ENCODE peak calls at places on chromosomes 11 and 22, in four cellular contexts. J is activated T-cell treated with anti-CD3 and anti-CD28 coated beads, Interleukin-2, amount 50 U/mL, for 72 hours; H is T-cell; E is GM10248. K is an unnamed sample.

GRCh38 chr11:8839957-8840945 is 70.7 kb upstream of the AKIP1 start:
- DNase-seq in J (peak; percentile 15), H (no peak), E (peak; percentile 39), K (no peak)

GRCh38 chr11:76624515-76625379 is 45.8 kb downstream of the LRRC32 start:
- DNase-seq in J (no peak), H (no peak), E (no peak), K (no peak)

GRCh38 chr22:35749808-35750207 is 32.1 kb downstream of the APOL5 start:
- DNase-seq in J (no peak), H (no peak), E (peak; percentile 30), K (no peak)

GRCh38 chr11:91310085-91310484 is 914.5 kb upstream of the FAT3 start:
- DNase-seq in J (no peak), H (no peak), E (no peak), K (no peak)

GRCh38 chr11:124644426-124645280 is 22.0 kb downstream of the TBRG1 start:
- DNase-seq in J (peak; percentile 6), H (peak; percentile 3), E (peak; percentile 55), K (peak; percentile 64)

GRCh38 chr11:298406-299065 is 790 bp downstream of the IFITM5 start:
- DNase-seq in J (no peak), H (no peak), E (no peak), K (no peak)

GRCh38 chr11:129373489-129373953 is 2.1 kb upstream of the BARX2 start:
- DNase-seq in J (peak; percentile 1), H (no peak), E (no peak), K (no peak)

GRCh38 chr22:49650336-49651241 is 177.1 kb downstream of the BRD1 start:
- DNase-seq in J (no peak), H (no peak), E (no peak), K (no peak)

GRCh38 chr11:59197990-59198389 is 14.7 kb downstream of the MPEG1 start:
- DNase-seq in J (no peak), H (no peak), E (no peak), K (no peak)

GRCh38 chr22:39839917-39840510 is 53.5 kb downstream of the ENTHD1 start:
- DNase-seq in J (peak; percentile 36), H (no peak), E (no peak), K (no peak)

GRCh38 chr11:65083134-65083833 is 556 bp downstream of the CDCA5 start:
- DNase-seq in J (no peak), H (no peak), E (no peak), K (no peak)

GRCh38 chr11:107785401-107785800 is 73.2 kb downstream of the SLC35F2 start:
- DNase-seq in J (peak; percentile 50), H (no peak), E (no peak), K (no peak)

GRCh38 chr22:31229402-31230140 is 17.5 kb downstream of the LIMK2 start:
- DNase-seq in J (no peak), H (no peak), E (no peak), K (peak; percentile 54)

GRCh38 chr11:63832336-63832735 is 6.6 kb upstream of the MARK2 start:
- DNase-seq in J (no peak), H (no peak), E (no peak), K (no peak)

GRCh38 chr11:62854825-62855570 is 15.6 kb upstream of the WDR74 start:
- DNase-seq in J (no peak), H (no peak), E (no peak), K (no peak)

GRCh38 chr11:60982184-60982583 is 10.7 kb downstream of the CD6 start:
- DNase-seq in J (no peak), H (no peak), E (no peak), K (no peak)

GRCh38 chr11:84793318-84793717 is 833.8 kb downstream of the DLG2 start:
- DNase-seq in J (no peak), H (no peak), E (no peak), K (no peak)

GRCh38 chr11:2778630-2779498 is 79.1 kb upstream of the KCNQ1OT1 start:
- DNase-seq in J (no peak), H (no peak), E (no peak), K (peak; percentile 86)

GRCh38 chr22:48594016-48594756 is 1233.5 kb downstream of the BRD1 start:
- DNase-seq in J (no peak), H (no peak), E (no peak), K (no peak)

GRCh38 chr11:64234840-64235379 is 526 bp downstream of the VEGFB start:
- DNase-seq in J (peak; percentile 63), H (no peak), E (no peak), K (peak; percentile 38)

GRCh38 chr11:16403851-16404250 is 47.5 kb upstream of the SOX6 start:
- DNase-seq in J (no peak), H (no peak), E (no peak), K (no peak)

GRCh38 chr11:64870893-64871849 is 7.2 kb downstream of the EHD1 start:
- DNase-seq in J (no peak), H (no peak), E (no peak), K (no peak)

GRCh38 chr11:120554771-120555432 is 43.4 kb downstream of the GRIK4 start:
- DNase-seq in J (no peak), H (no peak), E (no peak), K (no peak)

GRCh38 chr22:49764151-49764581 is 63.5 kb downstream of the BRD1 start:
- DNase-seq in J (no peak), H (no peak), E (no peak), K (peak; percentile 13)